ENCODE peak calls at places on chromosomes 4 and X, in ten cellular contexts. W, L, H, Z, Y, Q, T, G, V and O are unnamed samples.

GRCh38 chr4:7938513-7939376 is 916 bp downstream of the AFAP1 start:
- DNase-seq in W (no peak), L (peak), H (peak), Z (no peak), Y (peak), Q (peak), T (no peak), G (no peak), V (no peak), O (no peak)

GRCh38 chrX:1481636-1482529 is 29.2 kb upstream of the ASMTL start:
- DNase-seq in W (peak), L (peak), H (peak), Z (peak), Y (peak), Q (peak), T (no peak), G (peak), V (no peak), O (peak)

GRCh38 chr4:173231916-173232315 is 63.3 kb downstream of the GALNT7 start:
- DNase-seq in W (no peak), L (peak), H (peak), Z (no peak), Y (no peak), Q (no peak), T (no peak), G (no peak), V (no peak), O (no peak)

GRCh38 chrX:46208225-46208854 is 336.9 kb downstream of the ZNF674 start:
- DNase-seq in W (no peak), L (peak), H (peak), Z (no peak), Y (no peak), Q (peak), T (no peak), G (no peak), V (no peak), O (peak)

GRCh38 chr4:1720163-1720983 is 750 bp downstream of the TMEM129 start:
- DNase-seq in W (no peak), L (peak), H (peak), Z (peak), Y (no peak), Q (no peak), T (no peak), G (peak), V (no peak), O (peak)

GRCh38 chr4:180059216-180059881 is 2183.9 kb upstream of the TENM3 start:
- DNase-seq in W (no peak), L (no peak), H (peak), Z (no peak), Y (no peak), Q (peak), T (no peak), G (peak), V (no peak), O (peak)

GRCh38 chr4:118759481-118759880 is 74.3 kb downstream of the METTL14 start:
- DNase-seq in W (no peak), L (no peak), H (no peak), Z (peak), Y (no peak), Q (no peak), T (no peak), G (no peak), V (no peak), O (no peak)

GRCh38 chrX:12693754-12694153 is 97.5 kb upstream of the PRPS2 start:
- DNase-seq in W (no peak), L (no peak), H (no peak), Z (no peak), Y (no peak), Q (no peak), T (no peak), G (no peak), V (no peak), O (no peak)

GRCh38 chrX:131792356-131792749 is 230.7 kb upstream of the STK26 start:
- DNase-seq in W (no peak), L (peak), H (no peak), Z (no peak), Y (peak), Q (peak), T (no peak), G (peak), V (peak), O (peak)

GRCh38 chr4:49032440-49033161 is 46.5 kb downstream of the CWH43 start:
- DNase-seq in W (no peak), L (peak), H (no peak), Z (peak), Y (no peak), Q (no peak), T (no peak), G (peak), V (no peak), O (peak)

GRCh38 chr4:98994474-98995182 is 893 bp upstream of the METAP1 start:
- DNase-seq in W (no peak), L (no peak), H (no peak), Z (no peak), Y (no peak), Q (peak), T (no peak), G (no peak), V (no peak), O (no peak)

GRCh38 chr4:47717173-47717572 is 120.7 kb downstream of the CORIN start:
- DNase-seq in W (no peak), L (no peak), H (no peak), Z (no peak), Y (no peak), Q (no peak), T (no peak), G (no peak), V (no peak), O (no peak)

GRCh38 chr4:121698119-121698732 is 1.4 kb upstream of the ANXA5 start:
- DNase-seq in W (no peak), L (no peak), H (peak), Z (no peak), Y (no peak), Q (no peak), T (no peak), G (no peak), V (no peak), O (no peak)

GRCh38 chrX:119427024-119427794 is 28.1 kb downstream of the SLC25A43 start:
- DNase-seq in W (no peak), L (no peak), H (peak), Z (peak), Y (peak), Q (peak), T (no peak), G (no peak), V (no peak), O (peak)

GRCh38 chr4:78951862-78952472 is 12.7 kb upstream of the PAQR3 start:
- DNase-seq in W (no peak), L (peak), H (peak), Z (peak), Y (no peak), Q (no peak), T (no peak), G (no peak), V (no peak), O (peak)

GRCh38 chr4:140343303-140343702 is 30.1 kb upstream of the SCOC start:
- DNase-seq in W (no peak), L (peak), H (peak), Z (no peak), Y (peak), Q (no peak), T (no peak), G (peak), V (no peak), O (no peak)

GRCh38 chr4:73707918-73708577 is 32.3 kb upstream of the CXCL8 start:
- DNase-seq in W (no peak), L (peak), H (peak), Z (no peak), Y (peak), Q (peak), T (no peak), G (peak), V (no peak), O (no peak)

GRCh38 chrX:150664290-150664689 is 28.9 kb upstream of the MTMR1 start:
- DNase-seq in W (no peak), L (no peak), H (no peak), Z (no peak), Y (peak), Q (no peak), T (no peak), G (no peak), V (no peak), O (no peak)

GRCh38 chr4:7295917-7296660 is 103.8 kb downstream of the SORCS2 start:
- DNase-seq in W (no peak), L (peak), H (peak), Z (no peak), Y (peak), Q (no peak), T (no peak), G (peak), V (no peak), O (no peak)

GRCh38 chr4:145069361-145069760 is 28.6 kb downstream of the ANAPC10 start:
- DNase-seq in W (no peak), L (peak), H (peak), Z (no peak), Y (no peak), Q (peak), T (no peak), G (no peak), V (no peak), O (no peak)

DNA sequence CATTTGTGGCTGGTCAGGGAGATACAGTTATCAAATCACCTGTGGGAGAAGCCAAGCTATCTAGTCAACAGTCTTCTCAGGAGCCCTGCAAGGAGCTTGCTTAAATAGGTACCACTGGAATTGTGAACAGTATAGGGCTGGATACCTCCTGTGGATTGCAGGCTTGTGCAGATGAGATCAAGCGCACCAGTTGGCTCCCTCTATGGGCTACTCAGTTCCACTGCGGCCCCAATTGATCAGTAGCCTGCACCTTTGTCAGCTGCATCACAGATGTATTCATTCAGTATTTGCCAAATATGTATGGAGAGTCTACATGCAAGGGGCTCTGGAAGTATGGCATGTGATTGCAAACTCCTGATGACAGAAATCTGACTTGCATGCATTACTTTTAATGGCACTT is 28.6 kb downstream of the TEX13A start:
- DNase-seq in W (no peak), L (peak), H (no peak), Z (peak), Y (no peak), Q (no peak), T (no peak), G (no peak), V (no peak), O (peak)
- TF ChIP-seq CTCF in W (no peak), L (peak), H (peak), Z (peak), Y (no peak), Q (peak), T (peak), G (peak), V (no peak), O (peak)

DNA sequence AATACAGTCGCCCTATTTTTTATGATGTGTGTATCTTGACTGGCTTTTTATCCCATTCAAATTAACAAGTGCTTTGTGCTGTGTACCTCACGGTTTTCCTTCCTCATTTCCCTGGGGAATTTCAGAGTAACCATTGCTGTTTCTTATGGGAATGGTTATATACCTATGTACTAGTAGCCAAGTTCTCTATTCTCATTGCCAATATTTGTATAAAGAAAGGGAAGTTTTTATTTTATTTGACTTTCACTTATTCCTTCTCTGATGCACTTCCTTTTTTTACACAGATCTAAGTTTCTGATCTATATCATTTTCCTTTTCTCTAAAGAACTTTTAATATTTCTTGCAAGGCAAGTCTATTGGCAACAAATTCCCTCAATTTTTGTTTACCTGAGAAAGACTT is 181.3 kb downstream of the SOWAHB start:
- DNase-seq in W (no peak), L (no peak), H (no peak), Z (no peak), Y (no peak), Q (no peak), T (no peak), G (no peak), V (no peak), O (no peak)
- H3K27ac ChIP-seq in W (no peak), L (no peak), H (no peak), Z (no peak), Y (no peak), Q (no peak), T (no peak), G (no peak), V (no peak), O (no peak)

GRCh38 chrX:133776072-133776471 is 209.3 kb downstream of the GPC3 start:
- DNase-seq in W (peak), L (no peak), H (peak), Z (no peak), Y (no peak), Q (no peak), T (no peak), G (peak), V (no peak), O (no peak)
- H3K4me3 ChIP-seq in W (no peak), L (no peak), H (no peak), Z (no peak), Y (no peak), Q (no peak), T (no peak), G (no peak), V (no peak), O (no peak)

GRCh38 chr4:24404281-24404680 is 180.1 kb downstream of the DHX15 start:
- DNase-seq in W (no peak), L (no peak), H (peak), Z (no peak), Y (no peak), Q (peak), T (no peak), G (no peak), V (no peak), O (no peak)

GRCh38 chr4:24405926-24406325 is 178.4 kb downstream of the DHX15 start:
- DNase-seq in W (no peak), L (no peak), H (no peak), Z (no peak), Y (no peak), Q (no peak), T (no peak), G (no peak), V (no peak), O (no peak)

GRCh38 chr4:24408640-24409039 is 175.7 kb downstream of the DHX15 start:
- DNase-seq in W (no peak), L (no peak), H (no peak), Z (no peak), Y (no peak), Q (no peak), T (no peak), G (no peak), V (no peak), O (no peak)

GRCh38 chr4:24403263-24403662 is 181.1 kb downstream of the DHX15 start:
- DNase-seq in W (no peak), L (no peak), H (no peak), Z (no peak), Y (no peak), Q (no peak), T (no peak), G (no peak), V (no peak), O (no peak)

GRCh38 chr4:24405356-24405755 is 179.0 kb downstream of the DHX15 start:
- DNase-seq in W (no peak), L (no peak), H (no peak), Z (no peak), Y (no peak), Q (no peak), T (no peak), G (no peak), V (no peak), O (no peak)
- TF ChIP-seq CTCF in W (no peak), L (no peak), H (no peak), Z (no peak), Y (no peak), Q (no peak), T (no peak), G (no peak), V (no peak), O (no peak)

DNA sequence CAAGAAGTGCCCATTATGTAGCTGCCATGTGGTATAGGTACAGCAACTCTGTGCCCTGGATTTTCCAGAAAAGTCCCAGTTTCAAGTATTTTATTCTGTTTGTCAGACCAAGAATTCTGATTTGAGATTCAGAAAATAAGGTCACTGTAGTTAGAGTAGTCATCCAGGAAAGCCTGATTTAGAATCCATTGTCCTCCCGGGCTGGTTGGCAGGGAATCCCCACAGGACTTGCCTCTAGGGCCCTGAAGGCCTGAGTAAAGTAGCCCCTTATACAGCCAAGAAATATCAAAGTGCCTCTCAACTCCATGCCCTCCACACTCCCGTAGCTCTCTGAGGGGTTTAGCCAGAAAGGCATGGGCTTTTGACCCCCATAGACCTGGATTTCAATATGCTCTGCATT is 36.3 kb downstream of the RTL5 start:
- DNase-seq in W (no peak), L (no peak), H (no peak), Z (no peak), Y (no peak), Q (no peak), T (no peak), G (no peak), V (no peak), O (no peak)
- H3K27ac ChIP-seq in W (no peak), L (no peak), H (no peak), Z (no peak), Y (no peak), Q (no peak), T (no peak), G (no peak), V (no peak), O (no peak)

GRCh38 chr4:155952546-155952945 is 1.1 kb downstream of the CTSO start:
- DNase-seq in W (no peak), L (no peak), H (peak), Z (no peak), Y (no peak), Q (no peak), T (no peak), G (no peak), V (no peak), O (no peak)
- H3K4me3 ChIP-seq in W (no peak), L (peak), H (peak), Z (no peak), Y (peak), Q (peak), T (peak), G (no peak), V (peak), O (no peak)

GRCh38 chr4:115851918-115852766 is 738.7 kb upstream of the NDST4 start:
- DNase-seq in W (no peak), L (peak), H (no peak), Z (peak), Y (no peak), Q (peak), T (no peak), G (peak), V (no peak), O (peak)
- TF ChIP-seq CTCF in W (no peak), L (peak), H (no peak), Z (peak), Y (peak), Q (peak), T (no peak), G (no peak), V (no peak), O (peak)

DNA sequence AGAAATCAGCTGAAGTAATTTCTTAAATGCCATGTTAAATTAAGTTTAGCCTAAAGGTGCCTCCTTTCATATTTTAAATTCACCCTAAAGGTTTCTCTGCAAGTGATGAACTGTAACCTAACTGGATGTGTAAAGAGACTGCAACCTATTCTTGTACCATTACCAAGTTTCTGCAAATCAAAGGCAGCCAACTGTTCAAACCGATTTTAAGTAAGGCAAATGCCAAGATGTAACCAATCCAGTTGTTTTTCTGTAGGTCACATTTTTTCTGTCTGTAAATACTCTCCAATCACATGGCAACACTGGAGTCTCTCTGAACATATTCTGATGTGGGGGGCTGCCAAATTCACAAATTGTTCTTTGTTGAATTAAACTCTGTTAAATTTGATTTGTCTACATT is 42.4 kb upstream of the FGF2 start:
- DNase-seq in W (no peak), L (no peak), H (no peak), Z (no peak), Y (no peak), Q (no peak), T (no peak), G (no peak), V (no peak), O (no peak)
- H3K27ac ChIP-seq in W (no peak), L (peak), H (peak), Z (no peak), Y (peak), Q (peak), T (peak), G (no peak), V (no peak), O (no peak)